ENCODE peak calls at places on chromosomes 3 and 15, in nine cellular contexts. M is upper lobe of left lung, O is breast epithelium, B is GM23338, U is HL-60, J is SK-N-SH, P is transverse colon, F is K562, T is HepG2. N is an unnamed sample.

GRCh38 chr3:12662593-12663310 is 1.2 kb downstream of the RAF1 start:
- DNase-seq in M (peak), O (no peak), B (peak), U (peak), J (peak), P (peak), F (peak), T (no peak), N (peak)

GRCh38 chr3:108623504-108623903 is 34.0 kb downstream of the DZIP3 start:
- DNase-seq in M (no peak), O (no peak), B (no peak), U (no peak), J (no peak), P (no peak), F (no peak), T (no peak), N (no peak)

GRCh38 chr15:86183765-86184491 is 104.3 kb downstream of the AGBL1 start:
- DNase-seq in M (no peak), O (no peak), B (no peak), U (no peak), J (no peak), P (no peak), F (no peak), T (no peak), N (no peak)

GRCh38 chr15:58179741-58180381 is 41.7 kb downstream of the AQP9 start:
- DNase-seq in M (no peak), O (no peak), B (no peak), U (no peak), J (no peak), P (no peak), F (peak), T (no peak), N (peak)

GRCh38 chr15:63440756-63441155 is 59.1 kb upstream of the CA12 start:
- DNase-seq in M (no peak), O (no peak), B (no peak), U (no peak), J (no peak), P (no peak), F (no peak), T (no peak), N (no peak)

GRCh38 chr3:126113238-126113555 is 29.3 kb upstream of the SLC41A3 start:
- DNase-seq in M (no peak), O (peak), B (no peak), U (no peak), J (no peak), P (no peak), F (no peak), T (no peak), N (no peak)

GRCh38 chr15:69305933-69306568 is 7.3 kb downstream of the PAQR5 start:
- DNase-seq in M (no peak), O (no peak), B (no peak), U (no peak), J (no peak), P (no peak), F (no peak), T (no peak), N (no peak)

GRCh38 chr15:70169147-70169546 is 71.4 kb upstream of the TLE3 start:
- DNase-seq in M (no peak), O (no peak), B (no peak), U (no peak), J (no peak), P (no peak), F (no peak), T (no peak), N (no peak)

GRCh38 chr3:137032465-137033120 is 74.8 kb downstream of the IL20RB start:
- DNase-seq in M (no peak), O (peak), B (peak), U (peak), J (peak), P (peak), F (peak), T (peak), N (peak)

GRCh38 chr3:63251499-63251898 is 26.6 kb upstream of the SYNPR start:
- DNase-seq in M (no peak), O (no peak), B (no peak), U (no peak), J (no peak), P (no peak), F (no peak), T (no peak), N (no peak)

GRCh38 chr15:35519536-35520149 is 26.3 kb downstream of the DPH6 start:
- DNase-seq in M (no peak), O (no peak), B (peak), U (peak), J (peak), P (no peak), F (peak), T (peak), N (peak)

GRCh38 chr15:89912145-89912673 is 543 bp downstream of the ARPIN start:
- DNase-seq in M (peak), O (no peak), B (peak), U (no peak), J (peak), P (peak), F (no peak), T (no peak), N (peak)

GRCh38 chr3:67686067-67686466 is 31.7 kb upstream of the SUCLG2 start:
- DNase-seq in M (no peak), O (no peak), B (no peak), U (no peak), J (no peak), P (no peak), F (no peak), T (no peak), N (no peak)

GRCh38 chr3:11136871-11137626 is 17.2 kb upstream of the HRH1 start:
- DNase-seq in M (no peak), O (no peak), B (peak), U (no peak), J (peak), P (peak), F (peak), T (peak), N (peak)

GRCh38 chr3:82496890-82497560 is 735.6 kb upstream of the GBE1 start:
- DNase-seq in M (no peak), O (no peak), B (peak), U (no peak), J (peak), P (no peak), F (no peak), T (peak), N (no peak)

GRCh38 chr15:47384776-47385175 is 332.5 kb upstream of the SEMA6D start:
- DNase-seq in M (no peak), O (no peak), B (no peak), U (no peak), J (no peak), P (no peak), F (no peak), T (no peak), N (no peak)

GRCh38 chr3:66133050-66133757 is 87.6 kb upstream of the SLC25A26 start:
- DNase-seq in M (no peak), O (no peak), B (no peak), U (no peak), J (no peak), P (no peak), F (no peak), T (peak), N (peak)

GRCh38 chr15:50906954-50907865 is 1.3 kb upstream of the AP4E1 start:
- DNase-seq in M (no peak), O (no peak), B (no peak), U (peak), J (peak), P (peak), F (peak), T (peak), N (no peak)

GRCh38 chr3:188529228-188529627 is 375.3 kb downstream of the LPP start:
- DNase-seq in M (no peak), O (no peak), B (no peak), U (no peak), J (no peak), P (no peak), F (no peak), T (no peak), N (no peak)

GRCh38 chr3:25910997-25911396 is 121.1 kb downstream of the OXSM start:
- DNase-seq in M (no peak), O (no peak), B (peak), U (peak), J (no peak), P (peak), F (peak), T (peak), N (peak)

GRCh38 chr15:85554852-85555521 is 174.6 kb downstream of the AKAP13 start:
- DNase-seq in M (no peak), O (no peak), B (no peak), U (peak), J (no peak), P (no peak), F (no peak), T (no peak), N (no peak)

GRCh38 chr3:101070260-101071121 is 77.3 kb upstream of the ABI3BP start:
- DNase-seq in M (peak), O (peak), B (peak), U (peak), J (peak), P (peak), F (peak), T (peak), N (peak)

GRCh38 chr3:133851266-133851906 is 44.3 kb downstream of the RAB6B start:
- DNase-seq in M (no peak), O (no peak), B (no peak), U (no peak), J (no peak), P (no peak), F (peak), T (no peak), N (no peak)

GRCh38 chr3:41673643-41674042 is 288.3 kb downstream of the ULK4 start:
- DNase-seq in M (no peak), O (no peak), B (no peak), U (no peak), J (no peak), P (no peak), F (no peak), T (no peak), N (no peak)

GRCh38 chr15:80434926-80435720 is 30.9 kb downstream of the ARNT2 start:
- DNase-seq in M (no peak), O (no peak), B (no peak), U (peak), J (no peak), P (no peak), F (no peak), T (peak), N (no peak)

GRCh38 chr3:100169186-100169585 is 54.9 kb upstream of the FILIP1L start:
- DNase-seq in M (no peak), O (no peak), B (no peak), U (no peak), J (peak), P (no peak), F (peak), T (no peak), N (peak)

GRCh38 chr15:71154607-71155200 is 39.4 kb downstream of the THSD4 start:
- DNase-seq in M (no peak), O (no peak), B (no peak), U (no peak), J (no peak), P (no peak), F (no peak), T (no peak), N (no peak)

GRCh38 chr3:136193273-136194043 is 2.7 kb downstream of the MSL2 start:
- DNase-seq in M (no peak), O (no peak), B (no peak), U (peak), J (peak), P (no peak), F (no peak), T (no peak), N (peak)

GRCh38 chr3:191070201-191070600 is 128.8 kb upstream of the OSTN start:
- DNase-seq in M (no peak), O (no peak), B (no peak), U (no peak), J (no peak), P (no peak), F (no peak), T (no peak), N (no peak)

GRCh38 chr3:50445919-50446318 is 57.5 kb downstream of the CACNA2D2 start:
- DNase-seq in M (no peak), O (peak), B (no peak), U (no peak), J (no peak), P (peak), F (no peak), T (peak), N (no peak)

GRCh38 chr3:180610981-180611380 is 9.0 kb downstream of the TTC14 start:
- DNase-seq in M (no peak), O (no peak), B (no peak), U (no peak), J (no peak), P (no peak), F (no peak), T (no peak), N (no peak)

GRCh38 chr15:91254766-91255165 is 154.7 kb downstream of the SV2B start:
- DNase-seq in M (no peak), O (no peak), B (no peak), U (peak), J (no peak), P (no peak), F (no peak), T (no peak), N (no peak)
- H3K27ac ChIP-seq in M (no peak), O (no peak), B (no peak), U (peak), J (no peak), P (no peak), F (no peak), T (no peak), N (no peak)

GRCh38 chr3:196812853-196813252 is 54.9 kb upstream of the SENP5 start:
- DNase-seq in M (no peak), O (no peak), B (no peak), U (no peak), J (no peak), P (no peak), F (no peak), T (no peak), N (no peak)

GRCh38 chr3:196813903-196814302 is 53.8 kb upstream of the SENP5 start:
- DNase-seq in M (no peak), O (no peak), B (no peak), U (no peak), J (no peak), P (no peak), F (peak), T (no peak), N (peak)

DNA sequence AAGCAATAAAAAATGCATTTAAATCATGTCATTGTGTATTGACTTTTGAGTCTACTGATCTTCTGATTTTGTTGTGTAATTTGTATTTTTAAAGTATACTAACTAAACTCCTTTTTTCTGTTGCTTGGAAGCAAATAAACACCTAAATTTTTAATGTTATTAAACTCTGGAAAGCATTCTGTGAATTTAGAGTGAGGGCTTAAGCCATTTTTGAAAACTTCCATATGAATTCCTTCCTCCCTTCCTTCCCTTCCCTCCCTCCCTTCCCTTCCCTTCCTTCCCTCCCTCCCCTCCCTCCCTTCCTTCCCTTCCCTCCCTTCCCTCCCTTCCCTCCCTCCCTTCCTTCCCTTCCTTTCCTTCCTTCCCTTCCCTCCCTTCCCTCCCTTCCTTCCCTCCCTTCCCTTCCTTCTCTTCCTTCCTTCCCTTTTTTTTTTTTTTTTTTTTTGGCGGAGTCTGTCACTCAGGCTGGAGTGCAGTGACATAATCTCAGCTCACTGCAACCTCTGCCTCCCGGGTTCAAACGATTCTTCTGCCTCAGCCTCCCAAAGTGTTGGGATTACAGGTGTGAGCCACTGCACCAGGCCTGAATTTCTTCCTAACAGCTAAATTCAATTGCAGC is 56.6 kb upstream of the SENP5 start:
- DNase-seq in M (no peak), O (no peak), B (no peak), U (no peak), J (no peak), P (no peak), F (no peak), T (no peak), N (no peak)
- TF ChIP-seq POLR2AphosphoS5 in M (no peak), O (no peak), B (no peak), U (no peak), J (no peak), P (no peak), F (no peak), T (no peak), N (no peak)

GRCh38 chr3:18424862-18425640 is at the start of gene SATB1:
- DNase-seq in M (peak), O (peak), B (peak), U (peak), J (peak), P (peak), F (peak), T (no peak), N (peak)
- H3K27ac ChIP-seq in M (peak), O (peak), B (peak), U (peak), J (peak), P (peak), F (no peak), T (no peak), N (no peak)

DNA sequence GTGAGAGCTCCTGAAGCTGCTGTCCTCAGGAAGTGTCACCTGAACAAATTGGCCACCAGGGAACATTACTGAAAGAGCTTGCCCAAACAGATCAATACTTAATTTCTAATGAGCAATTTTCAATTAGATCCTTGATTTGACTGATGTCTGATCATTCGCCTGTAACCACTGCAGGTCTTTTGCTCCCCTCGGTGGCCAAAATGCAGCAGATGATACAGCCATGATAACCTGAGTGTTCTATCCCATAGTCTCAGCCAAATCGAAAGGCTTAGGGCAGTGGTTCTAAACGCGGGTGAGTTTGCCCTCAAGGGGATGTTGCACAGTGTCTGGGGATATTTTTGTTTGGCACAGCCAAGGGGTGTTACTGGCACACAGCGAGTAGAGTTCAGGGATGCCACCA is 57.7 kb upstream of the MEX3B start:
- DNase-seq in M (no peak), O (no peak), B (no peak), U (no peak), J (no peak), P (no peak), F (no peak), T (no peak), N (no peak)
- TF ChIP-seq POLR2AphosphoS5 in M (no peak), O (no peak), B (no peak), U (no peak), J (no peak), P (no peak), F (no peak), T (no peak), N (no peak)

GRCh38 chr3:47643092-47643491 is 64.4 kb upstream of the CSPG5 start:
- DNase-seq in M (no peak), O (no peak), B (no peak), U (no peak), J (no peak), P (no peak), F (peak), T (no peak), N (no peak)
- H3K27ac ChIP-seq in M (no peak), O (no peak), B (no peak), U (no peak), J (no peak), P (no peak), F (no peak), T (no peak), N (no peak)

GRCh38 chr3:138188013-138188352 is 882 bp downstream of the ARMC8 start:
- DNase-seq in M (no peak), O (no peak), B (no peak), U (no peak), J (no peak), P (no peak), F (peak), T (no peak), N (peak)
- TF ChIP-seq POLR2AphosphoS5 in M (peak), O (no peak), B (no peak), U (no peak), J (no peak), P (peak), F (no peak), T (no peak), N (no peak)

GRCh38 chr15:74664028-74664616 is 31.7 kb downstream of the EDC3 start:
- DNase-seq in M (no peak), O (no peak), B (no peak), U (no peak), J (no peak), P (peak), F (no peak), T (peak), N (peak)
- H3K27ac ChIP-seq in M (peak), O (peak), B (no peak), U (no peak), J (peak), P (peak), F (no peak), T (peak), N (peak)

GRCh38 chr3:140942221-140943104 is 827 bp downstream of the SLC25A36 start:
- DNase-seq in M (peak), O (peak), B (peak), U (peak), J (peak), P (peak), F (peak), T (peak), N (peak)

GRCh38 chr3:140943781-140944547 is 2.3 kb downstream of the SLC25A36 start:
- DNase-seq in M (no peak), O (no peak), B (no peak), U (no peak), J (no peak), P (no peak), F (peak), T (no peak), N (no peak)

GRCh38 chr3:140941090-140941433 is 574 bp upstream of the SLC25A36 start:
- DNase-seq in M (no peak), O (no peak), B (no peak), U (no peak), J (no peak), P (no peak), F (no peak), T (no peak), N (no peak)

DNA sequence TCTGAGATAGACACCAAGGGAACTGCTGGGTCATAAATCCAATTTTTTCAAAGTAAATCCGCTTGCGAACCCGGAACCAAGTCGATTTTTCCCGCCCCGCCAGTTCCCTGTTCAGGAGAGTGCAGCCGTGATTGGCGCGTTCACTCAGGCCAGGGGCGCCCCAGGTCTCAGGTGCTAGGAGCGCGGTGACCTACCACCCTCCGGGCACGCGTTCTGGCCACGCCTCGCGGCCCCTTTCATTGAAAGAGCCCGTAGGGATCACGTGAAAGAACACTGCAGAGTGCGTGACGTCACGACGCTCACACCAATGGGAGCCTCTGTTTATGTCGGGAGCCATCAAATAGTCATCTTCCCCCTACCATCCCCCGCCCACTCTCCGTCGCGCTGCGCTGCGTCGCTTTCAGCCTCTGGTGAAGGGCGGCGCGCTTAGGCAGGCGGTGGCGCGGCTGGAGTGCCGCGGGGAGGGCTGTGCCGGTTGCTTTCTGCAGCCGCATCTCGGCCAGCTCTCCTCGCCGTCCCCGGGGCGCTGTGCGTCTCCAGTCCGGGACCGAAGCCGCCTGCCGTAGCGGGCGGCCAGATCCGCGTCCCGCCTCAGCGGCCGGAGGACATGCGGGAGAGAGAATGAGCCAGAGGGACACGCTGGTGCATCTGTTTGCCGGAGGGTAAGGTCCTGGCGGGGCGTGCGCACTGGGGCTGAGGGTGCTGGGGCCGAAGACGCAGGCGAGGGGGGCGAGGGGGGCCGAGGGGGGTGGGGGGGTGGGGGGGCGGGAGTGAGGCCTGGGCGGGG is at the start of gene SLC25A36:
- DNase-seq in M (peak), O (peak), B (peak), U (peak), J (peak), P (peak), F (peak), T (peak), N (peak)
- TF ChIP-seq POLR2AphosphoS5 in M (peak), O (peak), B (peak), U (peak), J (peak), P (peak), F (peak), T (peak), N (peak)

GRCh38 chr15:74364936-74365618 is 2.4 kb downstream of the CYP11A1 start:
- DNase-seq in M (no peak), O (peak), B (peak), U (no peak), J (no peak), P (no peak), F (no peak), T (no peak), N (no peak)
- H3K27ac ChIP-seq in M (peak), O (peak), B (no peak), U (no peak), J (no peak), P (peak), F (no peak), T (peak), N (no peak)

GRCh38 chr3:184133840-184134745 is 1.1 kb upstream of the EIF2B5 start:
- DNase-seq in M (peak), O (peak), B (peak), U (peak), J (peak), P (peak), F (peak), T (peak), N (peak)
- TF ChIP-seq POLR2AphosphoS5 in M (peak), O (peak), B (peak), U (peak), J (peak), P (peak), F (peak), T (peak), N (peak)

N was measured in endothelial cell of umbilical vein.